ENCODE peak calls at places on chromosomes 11 and 22, in seven cellular contexts. N, Y, B, G, M, E and J are unnamed samples.

GRCh38 chr11:60303661-60304060 is 23.2 kb downstream of the MS4A4A start:
- DNase-seq in B (no peak), G (no peak), N (no peak), E (peak; percentile 29), Y (no peak), M (no peak), J (no peak)

GRCh38 chr11:74276581-74276980 is 34.9 kb downstream of the P4HA3 start:
- DNase-seq in M (no peak), Y (no peak), E (no peak), N (no peak), B (no peak), G (no peak), J (no peak)

GRCh38 chr11:9385288-9385902 is 943 bp downstream of the IPO7 start:
- DNase-seq in Y (no peak), B (peak; percentile 42), E (no peak), N (no peak), G (no peak), M (no peak), J (peak; percentile 43)

GRCh38 chr11:6259638-6260019 is at the start of gene CCKBR:
- DNase-seq in G (peak; percentile 21), Y (no peak), M (peak; percentile 11), N (peak; percentile 83), E (no peak), B (peak; percentile 65), J (no peak)

GRCh38 chr22:35409783-35410662 is 10.1 kb downstream of the MCM5 start:
- DNase-seq in N (no peak), G (no peak), M (peak; percentile 8), B (no peak), Y (no peak), E (no peak), J (no peak)

GRCh38 chr11:118343981-118344521 is at the start of gene CD3G:
- DNase-seq in B (no peak), M (peak; percentile 55), N (no peak), Y (no peak), G (no peak), E (no peak), J (no peak)

GRCh38 chr11:126655807-126656128 is 300.3 kb downstream of the ST3GAL4 start:
- DNase-seq in Y (no peak), M (no peak), B (no peak), N (no peak), G (no peak), E (peak; percentile 12), J (peak; percentile 22)

GRCh38 chr11:117822031-117822521 is 2.5 kb downstream of the FXYD2 start:
- DNase-seq in G (no peak), Y (no peak), E (peak; percentile 36), M (peak; percentile 58), B (peak; percentile 65), N (peak; percentile 63), J (no peak)

GRCh38 chr22:23850136-23850611 is 7.5 kb upstream of the SLC2A11 start:
- DNase-seq in E (no peak), B (no peak), N (no peak), Y (peak; percentile 11), M (no peak), G (no peak), J (no peak)

GRCh38 chr11:118076754-118077281 is at the start of gene TMPRSS4:
- DNase-seq in B (peak; percentile 46), Y (no peak), E (peak; percentile 83), N (peak; percentile 75), M (no peak), G (peak; percentile 77), J (no peak)

GRCh38 chr22:39431216-39431801 is 25.5 kb upstream of the MGAT3 start:
- DNase-seq in M (no peak), B (no peak), N (no peak), G (no peak), Y (no peak), E (no peak), J (no peak)

GRCh38 chr11:84812351-84813083 is 814.6 kb downstream of the DLG2 start:
- DNase-seq in M (no peak), Y (no peak), E (no peak), G (no peak), B (no peak), N (no peak), J (no peak)

GRCh38 chr22:44822479-44822878 is 70.1 kb downstream of the ARHGAP8 start:
- DNase-seq in N (no peak), Y (no peak), M (no peak), B (no peak), G (no peak), E (no peak), J (no peak)

GRCh38 chr11:116540645-116541044 is 232.1 kb downstream of the BUD13 start:
- DNase-seq in B (no peak), G (no peak), M (no peak), N (no peak), Y (no peak), E (no peak), J (no peak)

GRCh38 chr11:15158351-15159015 is 43.8 kb downstream of the INSC start:
- DNase-seq in E (peak; percentile 25), N (no peak), M (no peak), Y (no peak), G (no peak), B (no peak), J (no peak)

GRCh38 chr22:50261615-50262459 is at the start of gene MAPK12:
- DNase-seq in G (no peak), B (peak; percentile 63), M (no peak), Y (peak; percentile 84), N (peak; percentile 93), E (peak; percentile 28), J (no peak)

GRCh38 chr11:31397239-31397834 is 27.7 kb downstream of the DNAJC24 start:
- DNase-seq in Y (no peak), G (no peak), M (no peak), N (peak; percentile 16), E (peak; percentile 56), B (no peak), J (peak; percentile 5)

GRCh38 chr22:42436402-42436801 is 4.2 kb upstream of the NFAM1 start:
- DNase-seq in M (no peak), G (no peak), N (no peak), E (no peak), B (no peak), Y (no peak), J (no peak)

GRCh38 chr11:23502821-23503220 is 642.5 kb upstream of the CCDC179 start:
- DNase-seq in N (no peak), E (no peak), G (no peak), B (no peak), Y (no peak), M (no peak), J (no peak)

GRCh38 chr11:91926967-91927366 is 297.7 kb upstream of the FAT3 start:
- DNase-seq in B (no peak), E (no peak), Y (peak; percentile 40), G (no peak), N (no peak), M (no peak), J (no peak)

GRCh38 chr11:69588270-69588669 is 52.7 kb upstream of the CCND1 start:
- DNase-seq in N (no peak), G (no peak), E (peak; percentile 85), Y (no peak), B (no peak), M (no peak), J (peak; percentile 66)

GRCh38 chr11:46352063-46352841 is 5.0 kb downstream of the DGKZ start:
- DNase-seq in E (peak; percentile 26), B (peak; percentile 82), N (peak; percentile 80), G (peak; percentile 87), Y (peak; percentile 76), M (peak; percentile 64), J (peak; percentile 46)

GRCh38 chr11:131481317-131481716 is 110.9 kb downstream of the NTM start:
- DNase-seq in N (no peak), G (no peak), B (no peak), M (no peak), Y (no peak), E (no peak), J (no peak)

GRCh38 chr11:128420943-128421342 is 166.4 kb downstream of the ETS1 start:
- DNase-seq in G (no peak), B (no peak), E (no peak), Y (no peak), M (no peak), N (no peak), J (no peak)

GRCh38 chr22:42353883-42354727 is 78.1 kb downstream of the NFAM1 start:
- DNase-seq in E (no peak), Y (no peak), N (peak; percentile 62), B (peak; percentile 84), M (no peak), G (peak; percentile 58), J (no peak)